ENCODE peak calls at places on chromosomes 7 and 10, in five cellular contexts. One of them, this sample, is unnamed.
A peak's percentile ranks its signal among the peaks of the same experiment; 100 is the strongest.

GRCh38 chr7:30707391-30708351 is 25.4 kb upstream of the CRHR2 start:
- DNase-seq in thyroid gland: no peak
- DNase-seq in BJ: no peak
- DNase-seq in fibroblast of mammary gland: no peak
- DNase-seq in progenitor cell of endocrine pancreas: no peak
- DNase-seq in this sample: peak; percentile 66

GRCh38 chr7:23277359-23277989 is 21.7 kb upstream of the MALSU1 start:
- DNase-seq in thyroid gland: no peak
- DNase-seq in BJ: no peak
- DNase-seq in fibroblast of mammary gland: peak; percentile 69
- DNase-seq in progenitor cell of endocrine pancreas: peak; percentile 15
- DNase-seq in this sample: peak; percentile 15

GRCh38 chr10:77416327-77417135 is 221.1 kb downstream of the KCNMA1 start:
- DNase-seq in thyroid gland: peak; percentile 39
- DNase-seq in BJ: peak; percentile 81
- DNase-seq in fibroblast of mammary gland: peak; percentile 71
- DNase-seq in progenitor cell of endocrine pancreas: no peak
- DNase-seq in this sample: peak; percentile 61

GRCh38 chr7:44757311-44757710 is 8.7 kb downstream of the ZMIZ2 start:
- DNase-seq in thyroid gland: peak; percentile 81
- DNase-seq in BJ: no peak
- DNase-seq in fibroblast of mammary gland: no peak
- DNase-seq in progenitor cell of endocrine pancreas: no peak
- DNase-seq in this sample: no peak

GRCh38 chr7:14870394-14870793 is 32.2 kb downstream of the DGKB start:
- DNase-seq in thyroid gland: no peak
- DNase-seq in BJ: no peak
- DNase-seq in fibroblast of mammary gland: no peak
- DNase-seq in progenitor cell of endocrine pancreas: no peak
- DNase-seq in this sample: no peak

GRCh38 chr10:26242752-26243151 is 26.2 kb downstream of the GAD2 start:
- DNase-seq in thyroid gland: no peak
- DNase-seq in BJ: no peak
- DNase-seq in fibroblast of mammary gland: no peak
- DNase-seq in progenitor cell of endocrine pancreas: no peak
- DNase-seq in this sample: no peak

GRCh38 chr10:30075487-30075886 is 16.1 kb upstream of the JCAD start:
- DNase-seq in thyroid gland: no peak
- DNase-seq in BJ: no peak
- DNase-seq in fibroblast of mammary gland: no peak
- DNase-seq in progenitor cell of endocrine pancreas: no peak
- DNase-seq in this sample: no peak

GRCh38 chr10:91930939-91931338 is 7.4 kb downstream of the BTAF1 start:
- DNase-seq in thyroid gland: no peak
- DNase-seq in BJ: no peak
- DNase-seq in fibroblast of mammary gland: peak; percentile 9
- DNase-seq in progenitor cell of endocrine pancreas: no peak
- DNase-seq in this sample: no peak

GRCh38 chr10:32121648-32122047 is 65.4 kb upstream of the KIF5B start:
- DNase-seq in thyroid gland: no peak
- DNase-seq in BJ: no peak
- DNase-seq in fibroblast of mammary gland: no peak
- DNase-seq in progenitor cell of endocrine pancreas: no peak
- DNase-seq in this sample: no peak

GRCh38 chr7:15652776-15653290 is 33.6 kb downstream of the MEOX2 start:
- DNase-seq in thyroid gland: no peak
- DNase-seq in BJ: no peak
- DNase-seq in fibroblast of mammary gland: peak; percentile 18
- DNase-seq in progenitor cell of endocrine pancreas: no peak
- DNase-seq in this sample: no peak

GRCh38 chr7:55119571-55119970 is 100.8 kb downstream of the EGFR start:
- DNase-seq in thyroid gland: no peak
- DNase-seq in BJ: no peak
- DNase-seq in fibroblast of mammary gland: no peak
- DNase-seq in progenitor cell of endocrine pancreas: no peak
- DNase-seq in this sample: no peak

GRCh38 chr10:125882596-125882995 is 1.5 kb upstream of the DHX32 start:
- DNase-seq in thyroid gland: no peak
- DNase-seq in BJ: no peak
- DNase-seq in fibroblast of mammary gland: no peak
- DNase-seq in progenitor cell of endocrine pancreas: no peak
- DNase-seq in this sample: no peak

GRCh38 chr10:125824736-125825135 is 1.4 kb downstream of the BCCIP start:
- DNase-seq in thyroid gland: no peak
- DNase-seq in BJ: no peak
- DNase-seq in fibroblast of mammary gland: peak; percentile 63
- DNase-seq in progenitor cell of endocrine pancreas: no peak
- DNase-seq in this sample: no peak

GRCh38 chr10:89846276-89846630 is 144.9 kb downstream of the KIF20B start:
- DNase-seq in thyroid gland: no peak
- DNase-seq in BJ: no peak
- DNase-seq in fibroblast of mammary gland: peak; percentile 26
- DNase-seq in progenitor cell of endocrine pancreas: no peak
- DNase-seq in this sample: no peak

GRCh38 chr10:34933676-34934075 is 118.6 kb upstream of the PARD3 start:
- DNase-seq in thyroid gland: peak; percentile 74
- DNase-seq in BJ: no peak
- DNase-seq in fibroblast of mammary gland: peak; percentile 47
- DNase-seq in progenitor cell of endocrine pancreas: no peak
- DNase-seq in this sample: peak; percentile 66

GRCh38 chr10:14670551-14671240 is 104.0 kb downstream of the FAM107B start:
- DNase-seq in thyroid gland: no peak
- DNase-seq in BJ: peak; percentile 76
- DNase-seq in fibroblast of mammary gland: peak; percentile 36
- DNase-seq in progenitor cell of endocrine pancreas: no peak
- DNase-seq in this sample: no peak

GRCh38 chr7:7151285-7151684 is 31.1 kb upstream of the C1GALT1 start:
- DNase-seq in thyroid gland: no peak
- DNase-seq in BJ: no peak
- DNase-seq in fibroblast of mammary gland: peak; percentile 2
- DNase-seq in progenitor cell of endocrine pancreas: no peak
- DNase-seq in this sample: no peak

GRCh38 chr10:14801693-14802092 is 27.0 kb upstream of the FAM107B start:
- DNase-seq in thyroid gland: peak; percentile 64
- DNase-seq in BJ: no peak
- DNase-seq in fibroblast of mammary gland: peak; percentile 7
- DNase-seq in progenitor cell of endocrine pancreas: no peak
- DNase-seq in this sample: peak; percentile 33

GRCh38 chr7:235576-236395 is 43.4 kb downstream of the FAM20C start:
- DNase-seq in thyroid gland: peak; percentile 95
- DNase-seq in BJ: no peak
- DNase-seq in fibroblast of mammary gland: no peak
- DNase-seq in progenitor cell of endocrine pancreas: no peak
- DNase-seq in this sample: peak; percentile 83

GRCh38 chr7:25638042-25638441 is 409.8 kb upstream of the NPVF start:
- DNase-seq in thyroid gland: no peak
- DNase-seq in BJ: no peak
- DNase-seq in fibroblast of mammary gland: no peak
- DNase-seq in progenitor cell of endocrine pancreas: no peak
- DNase-seq in this sample: no peak

GRCh38 chr7:140518370-140519006 is 39.2 kb upstream of the MKRN1 start:
- DNase-seq in thyroid gland: no peak
- DNase-seq in BJ: no peak
- DNase-seq in fibroblast of mammary gland: no peak
- DNase-seq in progenitor cell of endocrine pancreas: no peak
- DNase-seq in this sample: no peak

GRCh38 chr10:14736600-14737081 is 38.1 kb downstream of the FAM107B start:
- DNase-seq in thyroid gland: peak; percentile 24
- DNase-seq in BJ: peak; percentile 21
- DNase-seq in fibroblast of mammary gland: no peak
- DNase-seq in progenitor cell of endocrine pancreas: no peak
- DNase-seq in this sample: peak; percentile 35

GRCh38 chr7:80841566-80842478 is 77.0 kb downstream of the SEMA3C start:
- DNase-seq in thyroid gland: no peak
- DNase-seq in BJ: no peak
- DNase-seq in fibroblast of mammary gland: peak; percentile 45
- DNase-seq in progenitor cell of endocrine pancreas: no peak
- DNase-seq in this sample: no peak
- TF ChIP-seq CTCF in thyroid gland: no peak
- TF ChIP-seq CTCF in BJ: no peak
- TF ChIP-seq CTCF in fibroblast of mammary gland: no peak
- TF ChIP-seq CTCF in progenitor cell of endocrine pancreas: no peak
- TF ChIP-seq CTCF in this sample: no peak

GRCh38 chr10:488081-488932 is 201.2 kb downstream of the DIP2C start:
- DNase-seq in thyroid gland: peak; percentile 63
- DNase-seq in BJ: no peak
- DNase-seq in fibroblast of mammary gland: no peak
- DNase-seq in progenitor cell of endocrine pancreas: no peak
- DNase-seq in this sample: no peak
- TF ChIP-seq CTCF in thyroid gland: no peak
- TF ChIP-seq CTCF in BJ: no peak
- TF ChIP-seq CTCF in fibroblast of mammary gland: no peak
- TF ChIP-seq CTCF in progenitor cell of endocrine pancreas: no peak
- TF ChIP-seq CTCF in this sample: no peak

GRCh38 chr7:17984288-17984687 is 43.4 kb downstream of the PRPS1L1 start:
- DNase-seq in thyroid gland: no peak
- DNase-seq in BJ: no peak
- DNase-seq in fibroblast of mammary gland: no peak
- DNase-seq in progenitor cell of endocrine pancreas: no peak
- DNase-seq in this sample: no peak
- TF ChIP-seq CTCF in thyroid gland: no peak
- TF ChIP-seq CTCF in BJ: no peak
- TF ChIP-seq CTCF in fibroblast of mammary gland: no peak
- TF ChIP-seq CTCF in progenitor cell of endocrine pancreas: no peak
- TF ChIP-seq CTCF in this sample: no peak

DNA sequence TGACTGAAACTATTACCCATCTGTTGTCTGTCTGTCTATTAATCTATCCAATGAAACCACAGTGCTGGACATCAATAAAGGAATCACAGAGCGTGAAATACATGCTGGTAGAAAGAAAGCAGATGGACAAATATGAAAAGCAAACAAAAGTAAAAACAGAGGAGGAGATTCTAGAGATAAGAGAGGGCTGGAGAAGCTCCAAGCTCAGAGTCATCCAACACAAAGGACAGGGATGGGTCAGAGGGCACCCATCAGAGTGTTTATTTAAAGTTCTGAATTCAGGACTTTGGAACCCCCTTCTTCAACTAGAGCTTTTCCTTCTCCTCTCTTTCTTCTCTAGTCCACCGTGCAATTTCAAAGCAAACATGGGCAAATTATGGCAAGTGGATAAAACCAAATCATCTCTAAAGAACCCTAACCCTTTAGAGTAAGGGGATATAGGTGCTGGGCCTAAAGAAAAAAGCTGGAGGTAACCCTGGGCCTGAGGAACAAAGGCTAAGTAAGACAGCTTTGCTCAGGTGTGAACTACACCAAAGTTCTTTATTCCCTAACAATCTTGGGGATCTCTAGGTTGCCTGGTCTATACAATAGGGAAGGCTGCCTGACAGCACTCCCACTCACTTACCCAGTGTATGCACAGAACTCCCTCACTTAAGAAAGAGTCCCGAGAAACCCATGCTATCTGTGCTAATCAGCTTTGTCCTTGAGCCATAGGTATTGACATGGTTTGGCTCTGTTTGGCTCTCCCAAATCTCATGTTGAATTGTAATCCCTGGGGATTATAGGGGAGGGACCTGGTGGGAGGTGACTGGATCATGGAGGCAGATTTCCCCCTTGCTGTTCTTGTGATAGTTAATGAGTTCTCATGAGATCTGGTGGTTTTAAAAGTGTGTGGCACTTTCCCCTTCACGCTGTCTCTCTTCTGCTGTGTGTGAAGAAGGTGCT is 97.0 kb downstream of the BAMBI start:
- DNase-seq in thyroid gland: no peak
- DNase-seq in BJ: no peak
- DNase-seq in fibroblast of mammary gland: no peak
- DNase-seq in progenitor cell of endocrine pancreas: no peak
- DNase-seq in this sample: no peak
- TF ChIP-seq CTCF in thyroid gland: no peak
- TF ChIP-seq CTCF in BJ: no peak
- TF ChIP-seq CTCF in fibroblast of mammary gland: no peak
- TF ChIP-seq CTCF in progenitor cell of endocrine pancreas: no peak
- TF ChIP-seq CTCF in this sample: no peak

GRCh38 chr10:69123747-69124557 is at the start of gene VPS26A:
- DNase-seq in thyroid gland: peak; percentile 99
- DNase-seq in BJ: peak; percentile 85
- DNase-seq in fibroblast of mammary gland: peak; percentile 96
- DNase-seq in progenitor cell of endocrine pancreas: peak; percentile 98
- DNase-seq in this sample: peak; percentile 99
- TF ChIP-seq CTCF in thyroid gland: peak; percentile 31
- TF ChIP-seq CTCF in BJ: peak; percentile 48
- TF ChIP-seq CTCF in fibroblast of mammary gland: no peak
- TF ChIP-seq CTCF in progenitor cell of endocrine pancreas: no peak
- TF ChIP-seq CTCF in this sample: peak; percentile 5

GRCh38 chr7:50208335-50208982 is 96.1 kb upstream of the IKZF1 start:
- DNase-seq in thyroid gland: no peak
- DNase-seq in BJ: no peak
- DNase-seq in fibroblast of mammary gland: no peak
- DNase-seq in progenitor cell of endocrine pancreas: no peak
- DNase-seq in this sample: no peak
- TF ChIP-seq CTCF in thyroid gland: no peak
- TF ChIP-seq CTCF in BJ: no peak
- TF ChIP-seq CTCF in fibroblast of mammary gland: no peak
- TF ChIP-seq CTCF in progenitor cell of endocrine pancreas: no peak
- TF ChIP-seq CTCF in this sample: no peak

GRCh38 chr10:78639629-78640028 is 429.1 kb upstream of the ZMIZ1 start:
- DNase-seq in thyroid gland: no peak
- DNase-seq in BJ: no peak
- DNase-seq in fibroblast of mammary gland: no peak
- DNase-seq in progenitor cell of endocrine pancreas: no peak
- DNase-seq in this sample: no peak

GRCh38 chr10:78642261-78642660 is 426.5 kb upstream of the ZMIZ1 start:
- DNase-seq in thyroid gland: peak; percentile 72
- DNase-seq in BJ: no peak
- DNase-seq in fibroblast of mammary gland: no peak
- DNase-seq in progenitor cell of endocrine pancreas: no peak
- DNase-seq in this sample: no peak

GRCh38 chr10:78643513-78643912 is 425.3 kb upstream of the ZMIZ1 start:
- DNase-seq in thyroid gland: no peak
- DNase-seq in BJ: no peak
- DNase-seq in fibroblast of mammary gland: no peak
- DNase-seq in progenitor cell of endocrine pancreas: no peak
- DNase-seq in this sample: no peak

GRCh38 chr10:78641693-78642092 is 427.1 kb upstream of the ZMIZ1 start:
- DNase-seq in thyroid gland: peak; percentile 14
- DNase-seq in BJ: no peak
- DNase-seq in fibroblast of mammary gland: no peak
- DNase-seq in progenitor cell of endocrine pancreas: no peak
- DNase-seq in this sample: no peak

GRCh38 chr10:78640981-78641646 is 427.7 kb upstream of the ZMIZ1 start:
- DNase-seq in thyroid gland: no peak
- DNase-seq in BJ: no peak
- DNase-seq in fibroblast of mammary gland: no peak
- DNase-seq in progenitor cell of endocrine pancreas: no peak
- DNase-seq in this sample: no peak
- TF ChIP-seq CTCF in thyroid gland: no peak
- TF ChIP-seq CTCF in BJ: no peak
- TF ChIP-seq CTCF in fibroblast of mammary gland: no peak
- TF ChIP-seq CTCF in progenitor cell of endocrine pancreas: no peak
- TF ChIP-seq CTCF in this sample: no peak

DNA sequence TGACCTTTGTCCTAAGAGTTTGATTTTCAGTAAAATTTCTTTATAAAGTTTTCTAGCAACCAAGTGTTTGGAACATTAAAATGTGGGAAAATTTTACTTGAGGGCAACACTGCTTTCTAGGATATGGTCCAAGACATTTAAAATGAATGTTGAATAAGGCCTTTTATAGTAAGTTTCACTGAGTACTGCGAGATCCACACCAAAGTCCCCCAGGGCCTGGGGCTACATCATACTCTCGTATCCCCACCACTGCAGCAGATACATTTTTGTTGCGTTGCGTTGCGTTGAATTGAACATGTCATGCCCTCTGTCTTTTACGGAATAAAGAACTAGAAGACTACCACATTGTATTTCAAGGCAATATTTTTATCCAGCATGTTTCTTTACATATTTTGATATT is 44.5 kb downstream of the PRTFDC1 start:
- DNase-seq in thyroid gland: no peak
- DNase-seq in BJ: no peak
- DNase-seq in fibroblast of mammary gland: no peak
- DNase-seq in progenitor cell of endocrine pancreas: no peak
- DNase-seq in this sample: no peak
- TF ChIP-seq CTCF in thyroid gland: no peak
- TF ChIP-seq CTCF in BJ: no peak
- TF ChIP-seq CTCF in fibroblast of mammary gland: no peak
- TF ChIP-seq CTCF in progenitor cell of endocrine pancreas: no peak
- TF ChIP-seq CTCF in this sample: no peak